ENCODE peak calls at places on chromosome 6, in five cellular contexts. One of them, this sample, is unnamed.

GRCh38 chr6:131129657-131130545 is 5.4 kb upstream of the AKAP7 start:
- DNase-seq in CD8-positive, alpha-beta T cell: no peak
- DNase-seq in brain microvascular endothelial cell: no peak
- DNase-seq in OCI-LY7: no peak
- DNase-seq in mesendoderm: no peak
- DNase-seq in this sample: no peak

GRCh38 chr6:13263669-13264068 is 64.7 kb downstream of the TBC1D7 start:
- DNase-seq in brain microvascular endothelial cell: no peak
- DNase-seq in OCI-LY7: no peak
- DNase-seq in mesendoderm: no peak
- DNase-seq in CD8-positive, alpha-beta T cell: no peak
- DNase-seq in this sample: no peak

GRCh38 chr6:142925575-142926110 is 19.3 kb downstream of the HIVEP2 start:
- DNase-seq in brain microvascular endothelial cell: peak; percentile 88
- DNase-seq in mesendoderm: no peak
- DNase-seq in CD8-positive, alpha-beta T cell: no peak
- DNase-seq in OCI-LY7: no peak
- DNase-seq in this sample: no peak

GRCh38 chr6:154001494-154002285 is 37.4 kb upstream of the OPRM1 start:
- DNase-seq in OCI-LY7: no peak
- DNase-seq in CD8-positive, alpha-beta T cell: no peak
- DNase-seq in brain microvascular endothelial cell: no peak
- DNase-seq in mesendoderm: no peak
- DNase-seq in this sample: no peak

GRCh38 chr6:43907312-43907711 is 137.3 kb downstream of the VEGFA start:
- DNase-seq in brain microvascular endothelial cell: no peak
- DNase-seq in OCI-LY7: no peak
- DNase-seq in mesendoderm: no peak
- DNase-seq in CD8-positive, alpha-beta T cell: no peak
- DNase-seq in this sample: no peak

GRCh38 chr6:165845488-165845887 is 182.4 kb upstream of the PDE10A start:
- DNase-seq in OCI-LY7: no peak
- DNase-seq in mesendoderm: no peak
- DNase-seq in brain microvascular endothelial cell: no peak
- DNase-seq in CD8-positive, alpha-beta T cell: no peak
- DNase-seq in this sample: peak; percentile 1

GRCh38 chr6:7851780-7852179 is 58.8 kb downstream of the TXNDC5 start:
- DNase-seq in CD8-positive, alpha-beta T cell: no peak
- DNase-seq in brain microvascular endothelial cell: no peak
- DNase-seq in OCI-LY7: no peak
- DNase-seq in mesendoderm: no peak
- DNase-seq in this sample: no peak

GRCh38 chr6:27096834-27097511 is 150.5 kb upstream of the PRSS16 start:
- DNase-seq in CD8-positive, alpha-beta T cell: no peak
- DNase-seq in OCI-LY7: no peak
- DNase-seq in brain microvascular endothelial cell: peak; percentile 90
- DNase-seq in mesendoderm: peak; percentile 91
- DNase-seq in this sample: peak; percentile 68

GRCh38 chr6:125129354-125129753 is 24.2 kb upstream of the TPD52L1 start:
- DNase-seq in brain microvascular endothelial cell: no peak
- DNase-seq in OCI-LY7: no peak
- DNase-seq in mesendoderm: no peak
- DNase-seq in CD8-positive, alpha-beta T cell: no peak
- DNase-seq in this sample: no peak

GRCh38 chr6:149901444-149902140 is 3.7 kb upstream of the RAET1E start:
- DNase-seq in mesendoderm: no peak
- DNase-seq in brain microvascular endothelial cell: no peak
- DNase-seq in CD8-positive, alpha-beta T cell: no peak
- DNase-seq in OCI-LY7: no peak
- DNase-seq in this sample: no peak

GRCh38 chr6:135270676-135271536 is 89.8 kb downstream of the MYB start:
- DNase-seq in CD8-positive, alpha-beta T cell: no peak
- DNase-seq in OCI-LY7: peak; percentile 58
- DNase-seq in brain microvascular endothelial cell: no peak
- DNase-seq in mesendoderm: peak; percentile 71
- DNase-seq in this sample: peak; percentile 67

GRCh38 chr6:129667621-129668020 is 42.4 kb downstream of the ARHGAP18 start:
- DNase-seq in CD8-positive, alpha-beta T cell: no peak
- DNase-seq in mesendoderm: no peak
- DNase-seq in brain microvascular endothelial cell: peak; percentile 73
- DNase-seq in OCI-LY7: no peak
- DNase-seq in this sample: no peak

GRCh38 chr6:119182404-119182803 is 103.9 kb upstream of the FAM184A start:
- DNase-seq in CD8-positive, alpha-beta T cell: no peak
- DNase-seq in brain microvascular endothelial cell: no peak
- DNase-seq in mesendoderm: no peak
- DNase-seq in OCI-LY7: no peak
- DNase-seq in this sample: no peak

GRCh38 chr6:119181046-119181445 is 102.6 kb upstream of the FAM184A start:
- DNase-seq in brain microvascular endothelial cell: no peak
- DNase-seq in OCI-LY7: no peak
- DNase-seq in mesendoderm: no peak
- DNase-seq in CD8-positive, alpha-beta T cell: no peak
- DNase-seq in this sample: no peak

GRCh38 chr6:119183457-119183856 is 105.0 kb upstream of the FAM184A start:
- DNase-seq in OCI-LY7: no peak
- DNase-seq in brain microvascular endothelial cell: no peak
- DNase-seq in mesendoderm: no peak
- DNase-seq in CD8-positive, alpha-beta T cell: no peak
- DNase-seq in this sample: no peak

GRCh38 chr6:119184008-119184665 is 105.7 kb upstream of the FAM184A start:
- DNase-seq in mesendoderm: no peak
- DNase-seq in brain microvascular endothelial cell: no peak
- DNase-seq in OCI-LY7: no peak
- DNase-seq in CD8-positive, alpha-beta T cell: no peak
- DNase-seq in this sample: no peak

DNA sequence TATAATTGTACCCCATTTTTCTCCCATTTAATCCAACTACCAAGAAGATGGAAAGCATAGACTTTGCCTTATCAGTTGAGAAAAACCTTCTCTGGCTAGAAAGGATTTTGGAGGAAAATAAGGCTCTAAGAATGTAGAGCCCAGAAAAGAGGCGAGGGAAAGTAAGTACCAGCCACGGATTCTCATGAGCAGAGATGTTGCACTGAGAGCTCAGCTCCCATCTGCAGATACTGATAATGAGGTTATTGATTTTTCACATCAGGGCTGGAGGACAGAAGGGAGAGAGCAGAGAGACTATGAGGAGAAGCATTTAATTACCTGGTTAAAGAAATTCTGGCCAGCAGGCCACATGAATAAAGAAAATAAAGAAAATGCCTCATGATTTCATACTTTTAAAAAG is 104.4 kb upstream of the FAM184A start:
- DNase-seq in brain microvascular endothelial cell: no peak
- DNase-seq in OCI-LY7: no peak
- DNase-seq in mesendoderm: no peak
- DNase-seq in CD8-positive, alpha-beta T cell: no peak
- DNase-seq in this sample: no peak
- H3K36me3 ChIP-seq in brain microvascular endothelial cell: no peaks in the 10 kb centered on the region
- H3K36me3 ChIP-seq in OCI-LY7: peaks cover 99% of the 10 kb centered on the region
- H3K36me3 ChIP-seq in mesendoderm: no peaks in the 10 kb centered on the region
- H3K36me3 ChIP-seq in CD8-positive, alpha-beta T cell: no peaks in the 10 kb centered on the region
- H3K36me3 ChIP-seq in this sample: no peaks in the 10 kb centered on the region

DNA sequence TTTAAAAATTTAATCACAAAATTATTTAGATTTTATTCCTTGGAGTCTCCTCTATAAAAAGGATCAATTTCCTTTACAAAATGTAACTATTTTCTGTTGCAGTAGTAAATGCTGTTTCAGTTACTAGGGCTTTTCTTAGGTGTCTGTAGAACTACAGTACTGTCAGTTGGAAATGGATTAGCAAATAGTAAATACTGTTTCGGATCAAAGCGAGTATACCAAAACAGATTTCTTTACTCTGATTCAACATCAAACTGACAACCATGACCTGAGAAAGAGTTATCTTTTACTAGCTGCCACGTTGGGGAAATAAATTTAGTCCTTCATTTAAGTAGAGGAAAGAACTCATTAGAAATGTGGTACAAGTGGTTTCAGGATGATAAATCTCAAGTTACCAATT is 172.5 kb downstream of the HS3ST5 start:
- DNase-seq in CD8-positive, alpha-beta T cell: no peak
- DNase-seq in mesendoderm: no peak
- DNase-seq in brain microvascular endothelial cell: no peak
- DNase-seq in OCI-LY7: no peak
- DNase-seq in this sample: no peak
- H3K4me3 ChIP-seq in CD8-positive, alpha-beta T cell: no peak overlapping the region
- H3K4me3 ChIP-seq in mesendoderm: no peak overlapping the region
- H3K4me3 ChIP-seq in brain microvascular endothelial cell: no peak overlapping the region
- H3K4me3 ChIP-seq in OCI-LY7: no peak overlapping the region
- H3K4me3 ChIP-seq in this sample: no peak overlapping the region

DNA sequence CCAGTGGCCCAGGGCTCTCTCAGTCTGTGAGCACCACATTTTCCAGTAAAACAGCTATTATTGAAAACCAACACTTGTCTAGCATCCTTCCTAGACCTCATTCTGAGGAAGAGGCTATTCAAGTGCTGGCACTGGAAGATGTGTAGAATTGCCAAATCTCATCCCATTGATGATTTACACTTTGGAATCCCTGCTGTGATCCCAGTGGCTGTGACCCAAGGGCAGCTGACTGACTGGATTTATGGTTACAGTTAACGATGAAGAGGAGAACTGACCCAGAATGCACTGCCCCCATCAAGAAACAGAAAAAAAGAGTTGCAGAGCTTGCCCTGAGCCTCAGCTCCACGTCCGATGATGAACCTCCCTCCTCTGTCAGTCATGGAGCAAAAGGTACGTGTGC is 2.4 kb downstream of the CMTR1 start:
- DNase-seq in brain microvascular endothelial cell: no peak
- DNase-seq in OCI-LY7: no peak
- DNase-seq in mesendoderm: no peak
- DNase-seq in CD8-positive, alpha-beta T cell: no peak
- DNase-seq in this sample: no peak
- H3K36me3 ChIP-seq in brain microvascular endothelial cell: peaks cover 14% of the 10 kb centered on the region
- H3K36me3 ChIP-seq in OCI-LY7: peaks cover 49% of the 10 kb centered on the region
- H3K36me3 ChIP-seq in mesendoderm: no peaks in the 10 kb centered on the region
- H3K36me3 ChIP-seq in CD8-positive, alpha-beta T cell: peaks cover 18% of the 10 kb centered on the region
- H3K36me3 ChIP-seq in this sample: peaks cover 2% of the 10 kb centered on the region

GRCh38 chr6:21665436-21666199 is 72.1 kb downstream of the SOX4 start:
- DNase-seq in mesendoderm: peak; percentile 87
- DNase-seq in CD8-positive, alpha-beta T cell: no peak
- DNase-seq in brain microvascular endothelial cell: no peak
- DNase-seq in OCI-LY7: no peak
- DNase-seq in this sample: peak; percentile 87
- H3K4me3 ChIP-seq in mesendoderm: peak overlapping the region; percentile 72
- H3K4me3 ChIP-seq in CD8-positive, alpha-beta T cell: no peak overlapping the region
- H3K4me3 ChIP-seq in brain microvascular endothelial cell: peak overlapping the region; percentile 60
- H3K4me3 ChIP-seq in OCI-LY7: no peak overlapping the region
- H3K4me3 ChIP-seq in this sample: peak overlapping the region; percentile 73

GRCh38 chr6:111681856-111682255 is 76.2 kb upstream of the TRAF3IP2 start:
- DNase-seq in OCI-LY7: no peak
- DNase-seq in CD8-positive, alpha-beta T cell: no peak
- DNase-seq in mesendoderm: no peak
- DNase-seq in brain microvascular endothelial cell: no peak
- DNase-seq in this sample: no peak
- H3K36me3 ChIP-seq in OCI-LY7: peaks cover 5% of the 10 kb centered on the region
- H3K36me3 ChIP-seq in CD8-positive, alpha-beta T cell: peaks cover 27% of the 10 kb centered on the region
- H3K36me3 ChIP-seq in mesendoderm: no peaks in the 10 kb centered on the region
- H3K36me3 ChIP-seq in brain microvascular endothelial cell: peaks cover 9% of the 10 kb centered on the region
- H3K36me3 ChIP-seq in this sample: peaks cover 1% of the 10 kb centered on the region